ENCODE peak calls at places on chromosomes 2 and 18, in four cellular contexts. One of them, this sample, is unnamed. For H3K4me1, the result is how much of the 10 kb centered on the place peaks cover.

GRCh38 chr2:182078988-182079602 is 93.4 kb downstream of the PPP1R1C start:
- DNase-seq in H1: no peak
- DNase-seq in stomach: no peak
- DNase-seq in DND-41: no peak
- DNase-seq in this sample: no peak

GRCh38 chr2:77008925-77009706 is 513.1 kb downstream of the LRRTM4 start:
- DNase-seq in stomach: no peak
- DNase-seq in H1: no peak
- DNase-seq in DND-41: no peak
- DNase-seq in this sample: no peak

GRCh38 chr2:151880586-151880985 is 52.4 kb upstream of the ARL5A start:
- DNase-seq in DND-41: no peak
- DNase-seq in stomach: no peak
- DNase-seq in H1: no peak
- DNase-seq in this sample: no peak

GRCh38 chr2:44192646-44193045 is 24.0 kb downstream of the PPM1B start:
- DNase-seq in H1: no peak
- DNase-seq in stomach: no peak
- DNase-seq in DND-41: no peak
- DNase-seq in this sample: no peak

GRCh38 chr2:28316546-28317335 is 75.9 kb upstream of the FOSL2 start:
- DNase-seq in H1: no peak
- DNase-seq in stomach: no peak
- DNase-seq in DND-41: no peak
- DNase-seq in this sample: no peak

GRCh38 chr18:73245345-73245744 is 377.6 kb upstream of the NETO1 start:
- DNase-seq in H1: peak
- DNase-seq in DND-41: no peak
- DNase-seq in stomach: no peak
- DNase-seq in this sample: no peak

GRCh38 chr18:524496-524895 is 24.0 kb upstream of the COLEC12 start:
- DNase-seq in stomach: no peak
- DNase-seq in H1: no peak
- DNase-seq in DND-41: no peak
- DNase-seq in this sample: no peak

GRCh38 chr2:233650981-233651380 is 14.7 kb downstream of the UGT1A10 start:
- DNase-seq in stomach: no peak
- DNase-seq in H1: no peak
- DNase-seq in DND-41: no peak
- DNase-seq in this sample: no peak

GRCh38 chr18:55557211-55557610 is 30.8 kb downstream of the TCF4 start:
- DNase-seq in stomach: no peak
- DNase-seq in DND-41: no peak
- DNase-seq in H1: no peak
- DNase-seq in this sample: no peak

GRCh38 chr2:29323301-29323700 is 208.1 kb downstream of the CLIP4 start:
- DNase-seq in stomach: no peak
- DNase-seq in DND-41: no peak
- DNase-seq in H1: no peak
- DNase-seq in this sample: no peak

GRCh38 chr18:63043516-63043915 is 276.1 kb downstream of the BCL2 start:
- DNase-seq in DND-41: no peak
- DNase-seq in H1: no peak
- DNase-seq in stomach: no peak
- DNase-seq in this sample: no peak

GRCh38 chr2:177970670-177971454 is 101.7 kb downstream of the PDE11A start:
- DNase-seq in stomach: no peak
- DNase-seq in H1: no peak
- DNase-seq in DND-41: no peak
- DNase-seq in this sample: no peak

GRCh38 chr2:200525066-200525465 is 941 bp upstream of the SGO2 start:
- DNase-seq in H1: no peak
- DNase-seq in stomach: no peak
- DNase-seq in DND-41: no peak
- DNase-seq in this sample: no peak

GRCh38 chr2:11024010-11024615 is 112.4 kb downstream of the KCNF1 start:
- DNase-seq in H1: peak
- DNase-seq in DND-41: no peak
- DNase-seq in stomach: peak
- DNase-seq in this sample: no peak

GRCh38 chr2:188676012-188676405 is 298.2 kb upstream of the COL3A1 start:
- DNase-seq in stomach: no peak
- DNase-seq in DND-41: no peak
- DNase-seq in H1: no peak
- DNase-seq in this sample: no peak

GRCh38 chr2:183248866-183249567 is 124.8 kb downstream of the NUP35 start:
- DNase-seq in H1: no peak
- DNase-seq in DND-41: no peak
- DNase-seq in stomach: no peak
- DNase-seq in this sample: peak

GRCh38 chr2:18378020-18378653 is 182.3 kb downstream of the RDH14 start:
- DNase-seq in stomach: no peak
- DNase-seq in H1: peak
- DNase-seq in DND-41: peak
- DNase-seq in this sample: peak

GRCh38 chr18:46242185-46242584 is 138.0 kb downstream of the HAUS1 start:
- DNase-seq in H1: no peak
- DNase-seq in DND-41: no peak
- DNase-seq in stomach: no peak
- DNase-seq in this sample: no peak

GRCh38 chr2:11187733-11188132 is 32.5 kb downstream of the SLC66A3 start:
- DNase-seq in DND-41: no peak
- DNase-seq in stomach: no peak
- DNase-seq in H1: no peak
- DNase-seq in this sample: no peak

GRCh38 chr2:57696016-57696415 is 350.6 kb upstream of the VRK2 start:
- DNase-seq in H1: no peak
- DNase-seq in DND-41: no peak
- DNase-seq in stomach: no peak
- DNase-seq in this sample: no peak

GRCh38 chr2:144453039-144453336 is 66.9 kb downstream of the ZEB2 start:
- DNase-seq in DND-41: no peak
- DNase-seq in stomach: no peak
- DNase-seq in H1: no peak
- DNase-seq in this sample: no peak

GRCh38 chr2:59888015-59888414 is 665.4 kb downstream of the BCL11A start:
- DNase-seq in H1: no peak
- DNase-seq in stomach: no peak
- DNase-seq in DND-41: peak
- DNase-seq in this sample: peak

GRCh38 chr2:6780765-6781274 is 84.9 kb downstream of the CMPK2 start:
- DNase-seq in stomach: peak
- DNase-seq in H1: no peak
- DNase-seq in DND-41: peak
- DNase-seq in this sample: no peak

GRCh38 chr2:54512183-54512582 is 56.1 kb downstream of the SPTBN1 start:
- DNase-seq in H1: no peak
- DNase-seq in DND-41: no peak
- DNase-seq in stomach: no peak
- DNase-seq in this sample: no peak

GRCh38 chr18:66874812-66875474 is 271.1 kb upstream of the CDH19 start:
- DNase-seq in stomach: no peak
- DNase-seq in DND-41: no peak
- DNase-seq in H1: no peak
- DNase-seq in this sample: no peak

GRCh38 chr2:1731512-1731962 is 12.8 kb downstream of the PXDN start:
- DNase-seq in stomach: peak
- DNase-seq in DND-41: no peak
- DNase-seq in H1: no peak
- DNase-seq in this sample: no peak

GRCh38 chr2:39359453-39360038 is 77.5 kb downstream of the MAP4K3 start:
- DNase-seq in DND-41: peak
- DNase-seq in H1: no peak
- DNase-seq in stomach: no peak
- DNase-seq in this sample: no peak

GRCh38 chr18:70132999-70133398 is 72.5 kb downstream of the RTTN start:
- DNase-seq in DND-41: no peak
- DNase-seq in stomach: no peak
- DNase-seq in H1: no peak
- DNase-seq in this sample: no peak

GRCh38 chr2:146004470-146004869 is 1484.6 kb upstream of the ZEB2 start:
- DNase-seq in H1: no peak
- DNase-seq in stomach: no peak
- DNase-seq in DND-41: no peak
- DNase-seq in this sample: no peak

GRCh38 chr2:117832905-117833613 is 18.6 kb downstream of the DDX18 start:
- DNase-seq in DND-41: peak
- DNase-seq in H1: no peak
- DNase-seq in stomach: no peak
- DNase-seq in this sample: no peak

GRCh38 chr2:111122631-111123421 is 2.1 kb downstream of the BCL2L11 start:
- DNase-seq in stomach: peak
- DNase-seq in DND-41: no peak
- DNase-seq in H1: peak
- DNase-seq in this sample: peak

GRCh38 chr18:5806860-5807259 is 88.5 kb downstream of the TMEM200C start:
- DNase-seq in H1: no peak
- DNase-seq in stomach: no peak
- DNase-seq in DND-41: no peak
- DNase-seq in this sample: no peak

GRCh38 chr2:205022751-205023150 is 477.5 kb downstream of the PARD3B start:
- DNase-seq in DND-41: no peak
- DNase-seq in H1: no peak
- DNase-seq in stomach: no peak
- DNase-seq in this sample: no peak

GRCh38 chr2:122206101-122206500 is 450.6 kb downstream of the TSN start:
- DNase-seq in DND-41: no peak
- DNase-seq in H1: no peak
- DNase-seq in stomach: no peak
- DNase-seq in this sample: no peak

GRCh38 chr2:39059366-39059952 is 61.4 kb downstream of the SOS1 start:
- DNase-seq in stomach: no peak
- DNase-seq in DND-41: no peak
- DNase-seq in H1: no peak
- DNase-seq in this sample: no peak

GRCh38 chr18:3453540-3454364 is 3.8 kb downstream of the TGIF1 start:
- DNase-seq in stomach: peak
- DNase-seq in DND-41: peak
- DNase-seq in H1: no peak
- DNase-seq in this sample: peak

GRCh38 chr2:232530626-232531260 is 4.8 kb downstream of the CHRND start:
- DNase-seq in H1: no peak
- DNase-seq in DND-41: no peak
- DNase-seq in stomach: no peak
- DNase-seq in this sample: no peak
- H3K4me1 ChIP-seq in H1: under half
- H3K4me1 ChIP-seq in DND-41: under half
- H3K4me1 ChIP-seq in stomach: under half
- H3K4me1 ChIP-seq in this sample: under half

DNA sequence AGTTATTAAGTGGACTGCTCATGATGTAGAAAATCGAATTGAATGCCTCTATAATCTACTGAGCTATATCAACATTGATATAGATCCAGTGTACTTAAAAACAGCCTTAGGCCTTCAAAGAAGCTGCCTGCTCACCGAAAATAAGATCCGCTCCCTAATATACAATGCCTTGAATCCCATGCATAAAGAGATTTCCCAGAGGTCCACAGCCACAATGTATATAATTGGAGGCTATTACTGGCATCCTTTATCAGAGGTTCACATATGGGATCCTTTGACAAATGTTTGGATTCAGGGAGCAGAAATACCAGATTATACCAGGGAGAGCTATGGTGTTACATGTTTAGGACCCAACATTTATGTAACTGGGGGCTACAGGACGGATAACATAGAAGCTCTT is 2.0 kb downstream of the KLHL23 start:
- DNase-seq in H1: no peak
- DNase-seq in stomach: no peak
- DNase-seq in DND-41: no peak
- DNase-seq in this sample: no peak
- H3K4me3 ChIP-seq in H1: peak
- H3K4me3 ChIP-seq in stomach: peak
- H3K4me3 ChIP-seq in DND-41: no peak
- H3K4me3 ChIP-seq in this sample: no peak

DNA sequence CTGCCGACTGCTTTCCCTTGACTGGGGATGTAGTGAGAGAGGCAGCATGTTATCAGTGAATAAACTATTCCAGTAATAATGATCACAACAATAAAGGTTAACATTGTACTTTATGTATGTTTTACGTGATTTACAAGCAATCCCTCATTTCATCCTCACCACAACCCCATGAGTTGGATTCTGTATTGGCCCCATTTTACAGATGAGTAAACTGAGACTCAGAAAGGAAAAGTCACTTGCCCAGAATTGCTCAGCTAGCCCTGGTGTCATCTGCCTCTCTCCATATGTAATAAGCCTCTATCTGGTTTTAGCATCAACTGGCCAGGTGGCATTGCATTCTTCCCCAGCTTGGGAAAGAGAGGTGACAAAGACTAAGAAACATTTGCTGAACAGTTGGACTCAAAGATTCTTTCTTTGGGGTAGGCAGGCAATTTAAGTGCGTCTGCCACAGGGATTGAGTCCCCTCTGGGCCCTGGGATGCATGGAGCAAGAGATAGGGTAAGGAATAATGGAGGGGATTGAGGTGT is 2.2 kb downstream of the CXCR2 start:
- DNase-seq in stomach: no peak
- DNase-seq in H1: no peak
- DNase-seq in DND-41: no peak
- DNase-seq in this sample: no peak
- H3K27ac ChIP-seq in stomach: no peak
- H3K27ac ChIP-seq in H1: no peak
- H3K27ac ChIP-seq in DND-41: no peak
- H3K27ac ChIP-seq in this sample: no peak

GRCh38 chr2:65128297-65129190 is 1.4 kb downstream of the RAB1A start:
- DNase-seq in DND-41: no peak
- DNase-seq in stomach: peak
- DNase-seq in H1: no peak
- DNase-seq in this sample: no peak
- H3K4me1 ChIP-seq in DND-41: under half
- H3K4me1 ChIP-seq in stomach: under half
- H3K4me1 ChIP-seq in H1: under half
- H3K4me1 ChIP-seq in this sample: under half

GRCh38 chr2:239067196-239067865 is 219.4 kb downstream of the TWIST2 start:
- DNase-seq in DND-41: no peak
- DNase-seq in stomach: no peak
- DNase-seq in H1: no peak
- DNase-seq in this sample: no peak

GRCh38 chr2:239065962-239066361 is 218.1 kb downstream of the TWIST2 start:
- DNase-seq in stomach: no peak
- DNase-seq in DND-41: no peak
- DNase-seq in H1: no peak
- DNase-seq in this sample: no peak

GRCh38 chr2:239066597-239066996 is 218.7 kb downstream of the TWIST2 start:
- DNase-seq in DND-41: no peak
- DNase-seq in H1: no peak
- DNase-seq in stomach: no peak
- DNase-seq in this sample: no peak

GRCh38 chr2:239070466-239070865 is 222.6 kb downstream of the TWIST2 start:
- DNase-seq in H1: no peak
- DNase-seq in stomach: no peak
- DNase-seq in DND-41: no peak
- DNase-seq in this sample: no peak

GRCh38 chr2:239068411-239068810 is 220.5 kb downstream of the TWIST2 start:
- DNase-seq in DND-41: no peak
- DNase-seq in H1: no peak
- DNase-seq in stomach: no peak
- DNase-seq in this sample: no peak
- H3K4me3 ChIP-seq in DND-41: no peak
- H3K4me3 ChIP-seq in H1: no peak
- H3K4me3 ChIP-seq in stomach: no peak
- H3K4me3 ChIP-seq in this sample: no peak